ENCODE peak calls at places on chromosomes 4 and X, in five cellular contexts. V, F, Y, J and S are unnamed samples.

GRCh38 chr4:184807797-184808718 is 17.7 kb downstream of the ACSL1 start:
- DNase-seq in F (no peak), V (peak), J (peak), Y (no peak), S (no peak)

GRCh38 chr4:14168919-14169318 is 541.4 kb upstream of the BOD1L1 start:
- DNase-seq in V (no peak), J (peak), F (no peak), Y (no peak), S (no peak)

GRCh38 chr4:138555584-138555983 is 313.4 kb upstream of the SLC7A11 start:
- DNase-seq in Y (no peak), J (peak), V (peak), F (no peak), S (no peak)

GRCh38 chr4:88697113-88697512 is 516 bp downstream of the NAP1L5 start:
- DNase-seq in Y (no peak), J (peak), F (no peak), V (no peak), S (no peak)

GRCh38 chr4:27836505-27836904 is 975.9 kb downstream of the STIM2 start:
- DNase-seq in F (no peak), V (no peak), Y (no peak), J (peak), S (no peak)

GRCh38 chrX:110409925-110410324 is 51.3 kb downstream of the RTL9 start:
- DNase-seq in F (no peak), Y (no peak), V (no peak), J (no peak), S (no peak)

GRCh38 chrX:16827225-16827624 is 41.0 kb downstream of the TXLNG start:
- DNase-seq in V (no peak), Y (no peak), J (peak), F (no peak), S (no peak)

GRCh38 chr4:157095716-157096115 is 19.8 kb downstream of the GLRB start:
- DNase-seq in V (no peak), F (no peak), J (no peak), Y (no peak), S (no peak)

GRCh38 chr4:91288702-91289311 is 1015.0 kb upstream of the GRID2 start:
- DNase-seq in V (no peak), Y (no peak), J (peak), F (no peak), S (no peak)

GRCh38 chr4:39526283-39526682 is 956 bp downstream of the UGDH start:
- DNase-seq in Y (peak), F (no peak), V (no peak), J (no peak), S (peak)

GRCh38 chr4:124631760-124632159 is 80.8 kb downstream of the ANKRD50 start:
- DNase-seq in V (no peak), J (peak), F (no peak), Y (no peak), S (no peak)

GRCh38 chr4:143667461-143667860 is 33.0 kb downstream of the FREM3 start:
- DNase-seq in Y (no peak), F (no peak), V (no peak), J (peak), S (no peak)

GRCh38 chr4:3262208-3263052 is 13.5 kb downstream of the MSANTD1 start:
- DNase-seq in V (no peak), F (no peak), Y (no peak), J (no peak), S (no peak)

GRCh38 chr4:166538491-166539005 is 665.5 kb downstream of the TLL1 start:
- DNase-seq in J (no peak), Y (no peak), F (no peak), V (no peak), S (no peak)

GRCh38 chr4:83089759-83090158 is 24.8 kb downstream of the PLAC8 start:
- DNase-seq in V (no peak), F (no peak), Y (no peak), J (no peak), S (no peak)

GRCh38 chr4:43089730-43090129 is 197.2 kb downstream of the GRXCR1 start:
- DNase-seq in V (no peak), Y (no peak), J (peak), F (no peak), S (no peak)

GRCh38 chr4:181301735-181302380 is 941.3 kb upstream of the TENM3 start:
- DNase-seq in Y (peak), J (peak), V (peak), F (no peak), S (peak)

GRCh38 chr4:4560136-4560535 is 18.3 kb upstream of the STX18 start:
- DNase-seq in Y (no peak), V (no peak), F (no peak), J (no peak), S (no peak)

GRCh38 chrX:118839334-118839958 is 15.8 kb downstream of the ZCCHC12 start:
- DNase-seq in Y (peak), F (peak), J (peak), V (peak), S (peak)

GRCh38 chr4:184062769-184063168 is 154.9 kb downstream of the ENPP6 start:
- DNase-seq in Y (no peak), F (no peak), J (no peak), V (no peak), S (no peak)

GRCh38 chr4:162392938-162393337 is 229.1 kb upstream of the FSTL5 start:
- DNase-seq in Y (no peak), F (no peak), V (no peak), J (no peak), S (no peak)

GRCh38 chr4:54581807-54582206 is 76.0 kb upstream of the KIT start:
- DNase-seq in Y (no peak), V (no peak), J (no peak), F (no peak), S (no peak)

DNA sequence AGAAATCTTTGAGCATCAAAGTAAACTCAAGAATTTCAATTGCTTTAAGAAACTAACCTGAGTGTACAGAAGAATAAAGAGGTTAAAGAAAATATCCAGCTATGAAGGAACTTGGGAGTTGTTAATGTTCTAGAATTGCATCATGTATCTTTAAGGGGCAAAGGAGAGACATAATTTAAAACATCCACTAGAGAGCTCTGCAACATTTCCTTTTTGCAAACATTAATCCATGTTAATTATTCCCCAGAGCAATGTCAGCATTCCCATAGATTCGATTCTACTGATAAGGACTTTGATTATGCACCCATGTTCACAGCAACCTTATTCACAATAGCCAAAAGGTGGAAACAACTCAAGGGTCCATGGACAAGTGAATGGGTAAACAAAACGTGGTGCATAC is 80.2 kb upstream of the SORBS2 start:
- DNase-seq in J (no peak), F (no peak), Y (no peak), V (no peak), S (no peak)
- TF ChIP-seq CTCF in J (no peak), F (no peak), Y (no peak), V (no peak), S (no peak)

DNA sequence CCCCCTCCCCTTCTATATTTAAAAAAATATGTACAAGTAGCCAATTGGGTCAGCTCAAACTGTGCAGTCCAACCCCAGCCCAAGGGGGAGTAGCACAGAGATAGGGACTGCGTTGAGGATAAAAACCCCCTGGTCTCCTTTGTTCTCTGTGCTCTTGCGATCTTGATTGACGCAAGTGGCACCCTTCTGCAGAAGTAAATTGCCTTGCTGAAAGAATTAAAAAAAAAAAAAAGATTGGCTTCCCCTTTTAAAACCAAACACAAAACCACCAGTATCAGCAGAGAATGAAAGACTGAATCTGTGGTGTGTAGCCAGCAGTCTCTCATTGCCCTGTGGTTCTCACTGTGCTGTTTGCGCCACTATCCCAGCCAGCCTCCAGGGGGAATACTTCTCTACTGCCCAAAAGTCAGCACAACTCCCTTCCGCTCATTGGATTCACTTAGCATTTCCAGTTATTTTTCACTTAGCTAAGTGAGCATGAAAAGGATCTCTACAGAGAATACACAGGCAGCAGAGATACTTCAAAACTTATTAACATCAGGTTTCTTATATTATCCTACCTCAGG is 29.7 kb downstream of the MANBA start:
- DNase-seq in F (no peak), V (peak), J (no peak), Y (no peak), S (no peak)
- TF ChIP-seq CTCF in F (no peak), V (peak), J (no peak), Y (no peak), S (no peak)

GRCh38 chr4:23857353-23857752 is 32.5 kb downstream of the PPARGC1A start:
- DNase-seq in F (no peak), Y (no peak), J (peak), V (no peak), S (no peak)
- TF ChIP-seq CTCF in F (peak), Y (no peak), J (peak), V (peak), S (no peak)

DNA sequence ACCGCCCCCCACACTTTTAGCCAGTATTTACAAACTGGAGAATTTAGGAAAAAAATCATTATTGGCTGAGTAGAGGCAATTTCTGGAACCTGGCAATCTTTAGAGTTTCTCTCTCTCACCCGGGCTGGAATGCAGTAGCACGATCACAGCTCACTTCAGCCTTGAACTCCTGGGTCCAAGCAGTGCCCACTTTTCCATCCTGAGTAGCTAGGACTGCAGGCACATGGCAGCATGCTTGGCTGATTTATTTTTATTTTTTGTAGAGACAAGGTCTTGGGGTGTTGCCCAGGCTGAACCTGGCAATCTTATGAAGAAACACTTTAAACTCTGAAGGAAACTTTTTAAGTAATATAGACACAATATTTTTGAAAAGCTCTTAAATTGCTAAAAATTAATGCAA is 120.1 kb downstream of the AFF1 start:
- DNase-seq in F (no peak), Y (no peak), J (no peak), V (no peak), S (no peak)
- TF ChIP-seq CTCF in F (no peak), Y (no peak), J (no peak), V (no peak), S (no peak)

DNA sequence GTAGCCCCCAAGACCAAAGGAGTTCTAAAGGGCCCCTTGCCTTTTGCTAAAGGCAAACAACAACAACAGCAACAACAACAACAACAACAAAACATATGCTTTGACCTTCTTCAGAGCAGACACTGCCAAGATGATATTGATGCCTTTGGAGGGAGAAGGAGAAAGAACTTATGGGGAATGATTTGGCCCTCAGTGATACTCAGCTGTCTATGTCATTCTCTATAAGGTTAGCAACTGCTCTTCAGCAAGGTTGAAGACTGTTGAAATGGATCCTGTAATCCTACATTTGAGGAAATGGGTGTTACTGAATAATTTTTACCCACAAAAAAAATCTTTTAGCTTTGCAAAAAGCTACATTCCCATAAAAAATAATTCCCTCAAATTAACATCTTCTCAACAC is 72.5 kb downstream of the PRPS1 start:
- DNase-seq in Y (no peak), J (no peak), V (no peak), F (no peak), S (no peak)
- TF ChIP-seq CTCF in Y (no peak), J (no peak), V (no peak), F (no peak), S (no peak)

DNA sequence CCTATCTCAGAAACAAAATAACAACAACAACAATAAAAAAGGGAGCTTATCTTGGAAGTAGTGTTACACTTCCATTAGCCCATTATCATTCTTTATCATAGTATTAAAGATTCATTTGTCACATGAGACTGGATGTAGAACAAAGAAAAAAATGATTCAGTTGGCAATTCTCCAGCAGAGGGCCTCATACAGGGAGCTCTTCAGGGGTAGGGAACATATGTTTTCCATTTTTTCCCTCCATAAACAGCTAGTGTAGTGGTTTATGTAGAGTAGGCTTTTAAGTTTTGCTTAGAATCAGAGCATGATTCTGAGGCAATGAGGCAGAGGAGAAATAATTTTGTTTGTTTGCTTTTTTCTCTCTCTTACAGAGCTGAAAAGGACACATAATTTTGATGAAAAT is 5.8 kb downstream of the CPE start:
- DNase-seq in F (no peak), J (peak), Y (no peak), V (no peak), S (no peak)
- TF ChIP-seq CTCF in F (no peak), J (no peak), Y (no peak), V (peak), S (no peak)